ENCODE peak calls at places on chromosomes 2 and 18, in eight cellular contexts. One of them, this sample, is unnamed.

GRCh38 chr2:199463000-199463692 is 5.4 kb upstream of the SATB2 start:
- DNase-seq in GM23338: peak; percentile 84
- DNase-seq in hepatocyte: peak; percentile 85
- DNase-seq in GM23248: peak; percentile 91
- DNase-seq in OCI-LY7: peak; percentile 65
- DNase-seq in HCT116: no peak
- DNase-seq in MM.1S: peak; percentile 65
- DNase-seq in PC-3: peak; percentile 80
- DNase-seq in this sample: peak; percentile 92

GRCh38 chr2:240255811-240256703 is 115.6 kb upstream of the OTOS start:
- DNase-seq in GM23338: peak; percentile 69
- DNase-seq in hepatocyte: peak; percentile 83
- DNase-seq in GM23248: no peak
- DNase-seq in OCI-LY7: no peak
- DNase-seq in HCT116: no peak
- DNase-seq in MM.1S: no peak
- DNase-seq in PC-3: peak; percentile 58
- DNase-seq in this sample: peak; percentile 57

GRCh38 chr2:98588880-98589425 is 19.4 kb downstream of the COA5 start:
- DNase-seq in GM23338: no peak
- DNase-seq in hepatocyte: no peak
- DNase-seq in GM23248: no peak
- DNase-seq in OCI-LY7: no peak
- DNase-seq in HCT116: no peak
- DNase-seq in MM.1S: no peak
- DNase-seq in PC-3: no peak
- DNase-seq in this sample: no peak

GRCh38 chr2:215540646-215541045 is 104.8 kb upstream of the FN1 start:
- DNase-seq in GM23338: no peak
- DNase-seq in hepatocyte: no peak
- DNase-seq in GM23248: peak; percentile 92
- DNase-seq in OCI-LY7: no peak
- DNase-seq in HCT116: no peak
- DNase-seq in MM.1S: no peak
- DNase-seq in PC-3: peak; percentile 90
- DNase-seq in this sample: no peak

GRCh38 chr2:38268691-38269309 is 108.3 kb downstream of the ATL2 start:
- DNase-seq in GM23338: no peak
- DNase-seq in hepatocyte: no peak
- DNase-seq in GM23248: peak; percentile 85
- DNase-seq in OCI-LY7: no peak
- DNase-seq in HCT116: no peak
- DNase-seq in MM.1S: no peak
- DNase-seq in PC-3: peak; percentile 43
- DNase-seq in this sample: no peak

GRCh38 chr2:230974096-230974913 is 21.6 kb upstream of the SPATA3 start:
- DNase-seq in GM23338: no peak
- DNase-seq in hepatocyte: no peak
- DNase-seq in GM23248: peak; percentile 50
- DNase-seq in OCI-LY7: no peak
- DNase-seq in HCT116: no peak
- DNase-seq in MM.1S: peak; percentile 20
- DNase-seq in PC-3: peak; percentile 25
- DNase-seq in this sample: no peak

GRCh38 chr2:166972418-166972817 is 84.1 kb downstream of the XIRP2 start:
- DNase-seq in GM23338: no peak
- DNase-seq in hepatocyte: peak; percentile 13
- DNase-seq in GM23248: no peak
- DNase-seq in OCI-LY7: no peak
- DNase-seq in HCT116: no peak
- DNase-seq in MM.1S: no peak
- DNase-seq in PC-3: peak; percentile 65
- DNase-seq in this sample: no peak

GRCh38 chr2:57890993-57891688 is 155.5 kb upstream of the VRK2 start:
- DNase-seq in GM23338: no peak
- DNase-seq in hepatocyte: no peak
- DNase-seq in GM23248: peak; percentile 29
- DNase-seq in OCI-LY7: no peak
- DNase-seq in HCT116: no peak
- DNase-seq in MM.1S: no peak
- DNase-seq in PC-3: no peak
- DNase-seq in this sample: no peak

GRCh38 chr2:169676357-169676756 is 17.8 kb downstream of the CFAP210 start:
- DNase-seq in GM23338: peak; percentile 59
- DNase-seq in hepatocyte: no peak
- DNase-seq in GM23248: no peak
- DNase-seq in OCI-LY7: peak; percentile 17
- DNase-seq in HCT116: no peak
- DNase-seq in MM.1S: no peak
- DNase-seq in PC-3: peak; percentile 26
- DNase-seq in this sample: peak; percentile 27

GRCh38 chr18:72376256-72376655 is 167.9 kb downstream of the CBLN2 start:
- DNase-seq in GM23338: no peak
- DNase-seq in hepatocyte: no peak
- DNase-seq in GM23248: no peak
- DNase-seq in OCI-LY7: no peak
- DNase-seq in HCT116: no peak
- DNase-seq in MM.1S: no peak
- DNase-seq in PC-3: no peak
- DNase-seq in this sample: no peak

GRCh38 chr2:183533021-183533420 is 408.8 kb downstream of the NUP35 start:
- DNase-seq in GM23338: no peak
- DNase-seq in hepatocyte: no peak
- DNase-seq in GM23248: no peak
- DNase-seq in OCI-LY7: no peak
- DNase-seq in HCT116: no peak
- DNase-seq in MM.1S: no peak
- DNase-seq in PC-3: no peak
- DNase-seq in this sample: no peak

GRCh38 chr18:28766721-28767120 is 589.8 kb upstream of the CDH2 start:
- DNase-seq in GM23338: no peak
- DNase-seq in hepatocyte: no peak
- DNase-seq in GM23248: peak; percentile 37
- DNase-seq in OCI-LY7: no peak
- DNase-seq in HCT116: no peak
- DNase-seq in MM.1S: no peak
- DNase-seq in PC-3: peak; percentile 23
- DNase-seq in this sample: no peak

GRCh38 chr18:28768791-28769768 is 592.1 kb upstream of the CDH2 start:
- DNase-seq in GM23338: no peak
- DNase-seq in hepatocyte: no peak
- DNase-seq in GM23248: peak; percentile 29
- DNase-seq in OCI-LY7: no peak
- DNase-seq in HCT116: no peak
- DNase-seq in MM.1S: no peak
- DNase-seq in PC-3: no peak
- DNase-seq in this sample: no peak

GRCh38 chr18:28767201-28767600 is 590.3 kb upstream of the CDH2 start:
- DNase-seq in GM23338: no peak
- DNase-seq in hepatocyte: no peak
- DNase-seq in GM23248: peak; percentile 48
- DNase-seq in OCI-LY7: no peak
- DNase-seq in HCT116: no peak
- DNase-seq in MM.1S: no peak
- DNase-seq in PC-3: no peak
- DNase-seq in this sample: no peak

GRCh38 chr18:28767781-28768211 is 590.9 kb upstream of the CDH2 start:
- DNase-seq in GM23338: no peak
- DNase-seq in hepatocyte: no peak
- DNase-seq in GM23248: peak; percentile 82
- DNase-seq in OCI-LY7: no peak
- DNase-seq in HCT116: no peak
- DNase-seq in MM.1S: no peak
- DNase-seq in PC-3: peak; percentile 63
- DNase-seq in this sample: no peak

DNA sequence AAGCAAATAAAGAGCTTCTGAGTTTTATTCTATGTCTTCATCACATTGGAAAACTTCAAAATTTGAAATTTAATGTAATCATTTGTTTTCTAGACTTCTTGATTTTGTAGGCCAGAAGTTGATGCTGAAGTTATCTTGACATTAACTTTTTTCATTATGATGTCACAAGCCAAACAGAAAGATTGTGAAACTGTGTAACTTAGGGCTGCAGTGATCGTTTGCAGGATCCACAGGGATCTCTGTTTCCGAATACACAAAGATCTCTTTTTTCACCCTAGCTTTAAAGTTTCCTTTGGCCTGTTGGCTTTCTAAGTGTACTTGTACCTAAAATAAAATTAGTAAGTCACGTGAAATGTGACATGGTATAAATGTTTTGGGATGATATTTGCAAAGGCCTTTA is 594.9 kb upstream of the CDH2 start:
- DNase-seq in GM23338: no peak
- DNase-seq in hepatocyte: no peak
- DNase-seq in GM23248: no peak
- DNase-seq in OCI-LY7: no peak
- DNase-seq in HCT116: no peak
- DNase-seq in MM.1S: no peak
- DNase-seq in PC-3: no peak
- DNase-seq in this sample: no peak
- TF ChIP-seq EZH2phosphoT487 in GM23338: no peak
- TF ChIP-seq EZH2phosphoT487 in hepatocyte: no peak
- TF ChIP-seq EZH2phosphoT487 in GM23248: no peak
- TF ChIP-seq EZH2phosphoT487 in OCI-LY7: no peak
- TF ChIP-seq EZH2phosphoT487 in HCT116: no peak
- TF ChIP-seq EZH2phosphoT487 in MM.1S: no peak
- TF ChIP-seq EZH2phosphoT487 in PC-3: no peak
- TF ChIP-seq EZH2phosphoT487 in this sample: no peak

GRCh38 chr2:239144713-239144999 is 256.2 kb downstream of the HDAC4 start:
- DNase-seq in GM23338: no peak
- DNase-seq in hepatocyte: no peak
- DNase-seq in GM23248: no peak
- DNase-seq in OCI-LY7: no peak
- DNase-seq in HCT116: no peak
- DNase-seq in MM.1S: no peak
- DNase-seq in PC-3: no peak
- DNase-seq in this sample: no peak

GRCh38 chr2:239142296-239142695 is 258.5 kb downstream of the HDAC4 start:
- DNase-seq in GM23338: no peak
- DNase-seq in hepatocyte: no peak
- DNase-seq in GM23248: no peak
- DNase-seq in OCI-LY7: no peak
- DNase-seq in HCT116: no peak
- DNase-seq in MM.1S: no peak
- DNase-seq in PC-3: no peak
- DNase-seq in this sample: no peak

GRCh38 chr2:239143858-239144712 is 256.7 kb downstream of the HDAC4 start:
- DNase-seq in GM23338: peak; percentile 77
- DNase-seq in hepatocyte: peak; percentile 57
- DNase-seq in GM23248: peak; percentile 69
- DNase-seq in OCI-LY7: peak; percentile 47
- DNase-seq in HCT116: peak; percentile 21
- DNase-seq in MM.1S: no peak
- DNase-seq in PC-3: peak; percentile 25
- DNase-seq in this sample: peak; percentile 67

GRCh38 chr2:239141021-239141760 is 259.6 kb downstream of the HDAC4 start:
- DNase-seq in GM23338: no peak
- DNase-seq in hepatocyte: no peak
- DNase-seq in GM23248: no peak
- DNase-seq in OCI-LY7: no peak
- DNase-seq in HCT116: no peak
- DNase-seq in MM.1S: no peak
- DNase-seq in PC-3: no peak
- DNase-seq in this sample: no peak

DNA sequence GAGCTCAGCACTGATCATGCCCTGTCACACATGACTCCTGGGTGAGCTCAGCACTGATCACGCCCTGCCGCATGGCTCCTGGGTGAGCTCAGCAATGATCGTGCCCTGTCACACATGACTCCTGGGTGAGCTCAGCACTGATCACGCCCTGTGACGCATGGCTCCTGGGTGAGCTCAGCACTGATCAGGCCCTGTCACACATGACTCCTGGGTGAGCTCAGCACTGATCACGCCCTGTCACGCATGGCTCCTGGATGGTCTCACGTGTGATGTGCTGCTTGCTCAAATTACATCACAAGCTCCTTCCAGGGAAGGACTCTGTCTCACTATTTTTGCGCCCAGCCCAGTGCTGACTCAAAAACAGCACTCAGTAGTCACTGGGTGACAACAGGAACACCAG is 258.0 kb downstream of the HDAC4 start:
- DNase-seq in GM23338: no peak
- DNase-seq in hepatocyte: no peak
- DNase-seq in GM23248: peak; percentile 42
- DNase-seq in OCI-LY7: no peak
- DNase-seq in HCT116: no peak
- DNase-seq in MM.1S: no peak
- DNase-seq in PC-3: no peak
- DNase-seq in this sample: no peak
- H3K36me3 ChIP-seq in GM23338: no peaks in the 10 kb centered on the region
- H3K36me3 ChIP-seq in hepatocyte: no peaks in the 10 kb centered on the region
- H3K36me3 ChIP-seq in GM23248: no peaks in the 10 kb centered on the region
- H3K36me3 ChIP-seq in OCI-LY7: no peaks in the 10 kb centered on the region
- H3K36me3 ChIP-seq in HCT116: peaks cover 7% of the 10 kb centered on the region
- H3K36me3 ChIP-seq in MM.1S: no peaks in the 10 kb centered on the region
- H3K36me3 ChIP-seq in PC-3: no peaks in the 10 kb centered on the region
- H3K36me3 ChIP-seq in this sample: no peaks in the 10 kb centered on the region

DNA sequence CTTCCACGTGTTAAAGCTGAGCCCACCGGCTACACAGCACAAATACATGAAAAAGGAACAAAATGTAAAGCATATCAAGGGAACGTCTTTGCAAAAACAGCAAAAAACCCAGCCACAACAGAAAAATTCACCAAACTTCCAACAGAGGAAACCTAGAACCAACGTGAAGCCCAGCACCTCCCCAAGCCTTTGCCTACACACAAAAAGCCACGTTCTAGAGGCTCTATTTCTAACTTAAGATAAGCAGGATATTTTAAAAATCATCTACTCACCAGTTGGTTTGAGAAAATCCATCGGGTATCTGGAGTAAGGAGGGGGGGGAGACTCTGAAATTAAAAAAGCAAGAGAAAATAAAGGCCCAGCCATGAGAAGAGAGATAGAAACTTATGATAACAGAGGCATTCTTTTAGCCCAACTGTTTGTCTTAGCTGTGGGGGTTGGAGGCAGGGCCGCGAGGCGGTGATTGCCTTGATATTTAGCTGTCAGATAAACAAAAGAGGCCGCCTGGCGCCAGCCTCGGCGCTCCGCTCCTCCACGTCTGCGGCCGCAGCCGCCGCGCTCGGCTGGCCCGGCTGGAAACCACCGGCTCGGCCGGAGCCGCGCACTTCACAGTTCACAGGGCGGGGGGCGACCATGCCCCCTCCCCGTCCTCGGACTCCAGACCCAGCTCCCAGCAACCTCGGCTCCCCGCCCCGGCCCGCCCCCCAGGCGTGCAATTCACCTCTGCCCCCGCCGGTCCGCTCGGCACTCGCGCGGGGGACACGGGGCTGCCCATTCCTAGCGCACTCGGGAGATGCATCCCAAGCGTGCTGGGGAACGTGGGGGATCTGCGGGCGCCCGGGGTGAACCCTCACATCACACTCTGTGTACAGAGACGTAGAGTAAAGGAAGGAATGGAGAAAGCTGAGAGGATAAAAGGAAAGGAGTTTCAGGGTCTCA is 2.4 kb downstream of the SMAD7 start:
- DNase-seq in GM23338: peak; percentile 69
- DNase-seq in hepatocyte: peak; percentile 85
- DNase-seq in GM23248: peak; percentile 73
- DNase-seq in OCI-LY7: peak; percentile 60
- DNase-seq in HCT116: no peak
- DNase-seq in MM.1S: peak; percentile 65
- DNase-seq in PC-3: peak; percentile 20
- DNase-seq in this sample: peak; percentile 88
- TF ChIP-seq EZH2phosphoT487 in GM23338: no peak
- TF ChIP-seq EZH2phosphoT487 in hepatocyte: no peak
- TF ChIP-seq EZH2phosphoT487 in GM23248: peak; percentile 43
- TF ChIP-seq EZH2phosphoT487 in OCI-LY7: no peak
- TF ChIP-seq EZH2phosphoT487 in HCT116: no peak
- TF ChIP-seq EZH2phosphoT487 in MM.1S: no peak
- TF ChIP-seq EZH2phosphoT487 in PC-3: no peak
- TF ChIP-seq EZH2phosphoT487 in this sample: peak; percentile 86

GRCh38 chr2:165872101-165872791 is 78.2 kb upstream of the GALNT3 start:
- DNase-seq in GM23338: no peak
- DNase-seq in hepatocyte: no peak
- DNase-seq in GM23248: no peak
- DNase-seq in OCI-LY7: no peak
- DNase-seq in HCT116: no peak
- DNase-seq in MM.1S: no peak
- DNase-seq in PC-3: no peak
- DNase-seq in this sample: no peak
- H3K36me3 ChIP-seq in GM23338: no peaks in the 10 kb centered on the region
- H3K36me3 ChIP-seq in hepatocyte: no peaks in the 10 kb centered on the region
- H3K36me3 ChIP-seq in GM23248: no peaks in the 10 kb centered on the region
- H3K36me3 ChIP-seq in OCI-LY7: peaks cover 4% of the 10 kb centered on the region
- H3K36me3 ChIP-seq in HCT116: no peaks in the 10 kb centered on the region
- H3K36me3 ChIP-seq in MM.1S: no peaks in the 10 kb centered on the region
- H3K36me3 ChIP-seq in PC-3: no peaks in the 10 kb centered on the region
- H3K36me3 ChIP-seq in this sample: no peaks in the 10 kb centered on the region

This sample was measured in neural progenitor cell.